ENCODE peak calls at places on chromosomes 4 and X, in eight cellular contexts. X, D, M, K, B, A, O and U are unnamed samples.
A peak's percentile ranks its signal among the peaks of the same experiment; 100 is the strongest.

GRCh38 chrX:53882331-53882730 is 161.9 kb downstream of the PHF8 start:
- DNase-seq in X (no peak), D (peak; percentile 73), M (no peak), K (no peak), B (no peak), A (no peak), O (no peak), U (no peak)

GRCh38 chr4:125010776-125011503 is 298.4 kb upstream of the ANKRD50 start:
- DNase-seq in X (no peak), D (no peak), M (no peak), K (no peak), B (no peak), A (no peak), O (no peak), U (no peak)

GRCh38 chrX:30971761-30972603 is 82.9 kb upstream of the TAB3 start:
- DNase-seq in X (peak; percentile 49), D (peak; percentile 48), M (peak; percentile 66), K (peak; percentile 37), B (no peak), A (no peak), O (no peak), U (peak; percentile 18)

GRCh38 chrX:34654939-34655338 is 2.1 kb downstream of the TMEM47 start:
- DNase-seq in X (no peak), D (peak; percentile 2), M (peak; percentile 15), K (no peak), B (no peak), A (no peak), O (no peak), U (no peak)

GRCh38 chr4:38162240-38162784 is 202.1 kb downstream of the PTTG2 start:
- DNase-seq in X (no peak), D (peak; percentile 85), M (no peak), K (no peak), B (no peak), A (no peak), O (no peak), U (no peak)

GRCh38 chr4:26321326-26322276 is 787 bp downstream of the RBPJ start:
- DNase-seq in X (no peak), D (no peak), M (peak; percentile 45), K (peak; percentile 14), B (peak; percentile 51), A (peak; percentile 54), O (no peak), U (peak; percentile 29)

GRCh38 chr4:121651597-121651996 is 45.2 kb downstream of the ANXA5 start:
- DNase-seq in X (peak; percentile 13), D (no peak), M (no peak), K (no peak), B (no peak), A (no peak), O (no peak), U (no peak)

GRCh38 chr4:55912249-55912648 is 36.5 kb upstream of the CEP135 start:
- DNase-seq in X (no peak), D (no peak), M (no peak), K (no peak), B (no peak), A (no peak), O (no peak), U (no peak)

GRCh38 chrX:63657821-63658220 is 127.2 kb downstream of the ARHGEF9 start:
- DNase-seq in X (no peak), D (peak; percentile 3), M (no peak), K (peak; percentile 53), B (peak; percentile 63), A (peak; percentile 73), O (no peak), U (no peak)

GRCh38 chrX:31316340-31316991 is 244.6 kb upstream of the FTHL17 start:
- DNase-seq in X (no peak), D (no peak), M (no peak), K (no peak), B (no peak), A (no peak), O (no peak), U (no peak)

GRCh38 chrX:68841251-68842049 is 12.6 kb downstream of the EFNB1 start:
- DNase-seq in X (no peak), D (no peak), M (no peak), K (no peak), B (no peak), A (peak; percentile 52), O (no peak), U (no peak)

GRCh38 chr4:38815879-38816782 is 11.5 kb upstream of the TLR1 start:
- DNase-seq in X (no peak), D (no peak), M (no peak), K (peak; percentile 6), B (no peak), A (no peak), O (no peak), U (peak; percentile 54)

GRCh38 chr4:6878451-6879059 is 31.1 kb upstream of the TBC1D14 start:
- DNase-seq in X (no peak), D (no peak), M (no peak), K (no peak), B (no peak), A (no peak), O (no peak), U (no peak)

GRCh38 chr4:77308843-77309242 is 151.8 kb downstream of the CCNG2 start:
- DNase-seq in X (peak; percentile 49), D (peak; percentile 27), M (peak; percentile 25), K (no peak), B (no peak), A (no peak), O (no peak), U (peak; percentile 30)

GRCh38 chrX:110108381-110108796 is 105.5 kb downstream of the TMEM164 start:
- DNase-seq in X (no peak), D (no peak), M (peak; percentile 55), K (no peak), B (no peak), A (no peak), O (no peak), U (no peak)

GRCh38 chr4:143700420-143701352 is at the start of gene FREM3:
- DNase-seq in X (peak; percentile 21), D (no peak), M (no peak), K (no peak), B (no peak), A (no peak), O (no peak), U (no peak)

GRCh38 chrX:150905293-150905692 is 6.8 kb upstream of the CD99L2 start:
- DNase-seq in X (no peak), D (no peak), M (no peak), K (no peak), B (no peak), A (no peak), O (no peak), U (no peak)

GRCh38 chrX:139826065-139827044 is 106.5 kb downstream of the ATP11C start:
- DNase-seq in X (no peak), D (no peak), M (peak; percentile 84), K (peak; percentile 21), B (no peak), A (no peak), O (no peak), U (no peak)

GRCh38 chr4:1239949-1240305 is 9.0 kb downstream of the CTBP1 start:
- DNase-seq in X (no peak), D (no peak), M (no peak), K (no peak), B (peak; percentile 10), A (no peak), O (no peak), U (no peak)

GRCh38 chr4:5458676-5459075 is 249.7 kb downstream of the EVC2 start:
- DNase-seq in X (no peak), D (no peak), M (no peak), K (no peak), B (no peak), A (no peak), O (no peak), U (no peak)

GRCh38 chr4:101977096-101977495 is 186.6 kb downstream of the BANK1 start:
- DNase-seq in X (no peak), D (peak; percentile 88), M (peak; percentile 64), K (no peak), B (peak; percentile 41), A (no peak), O (no peak), U (no peak)

GRCh38 chr4:65670331-65671031 is at the start of gene EPHA5:
- DNase-seq in X (peak; percentile 16), D (peak; percentile 57), M (peak; percentile 93), K (peak; percentile 92), B (peak; percentile 46), A (peak; percentile 57), O (no peak), U (peak; percentile 11)

GRCh38 chr4:173509031-173510001 is 20.7 kb downstream of the HAND2 start:
- DNase-seq in X (no peak), D (no peak), M (no peak), K (no peak), B (no peak), A (no peak), O (no peak), U (peak; percentile 60)

GRCh38 chrX:57367649-57368048 is 81.1 kb downstream of the FAAH2 start:
- DNase-seq in X (no peak), D (no peak), M (no peak), K (no peak), B (no peak), A (no peak), O (no peak), U (no peak)

GRCh38 chr4:71549516-71550160 is 210.8 kb downstream of the SLC4A4 start:
- DNase-seq in X (no peak), D (no peak), M (no peak), K (peak; percentile 10), B (no peak), A (no peak), O (no peak), U (no peak)

GRCh38 chr4:60216752-60217151 is 983.4 kb upstream of the ADGRL3 start:
- DNase-seq in X (no peak), D (no peak), M (peak; percentile 0), K (peak; percentile 38), B (no peak), A (no peak), O (no peak), U (no peak)

GRCh38 chr4:15144249-15144966 is 142.1 kb downstream of the CPEB2 start:
- DNase-seq in X (no peak), D (no peak), M (no peak), K (peak; percentile 5), B (no peak), A (no peak), O (no peak), U (no peak)